ENCODE peak calls at places on chromosomes 7 and 10, in five cellular contexts. E, Q, U, V and Y are unnamed samples.

GRCh38 chr7:51046482-51046881 is 263.8 kb upstream of the GRB10 start:
- DNase-seq in E (no peak), U (no peak), V (no peak), Q (no peak), Y (no peak)

GRCh38 chr10:37992083-37992482 is 15.6 kb upstream of the ZNF25 start:
- DNase-seq in E (no peak), Q (no peak), U (no peak), V (no peak), Y (no peak)

GRCh38 chr7:27064169-27064568 is 31.6 kb downstream of the HOXA1 start:
- DNase-seq in U (no peak), V (no peak), Q (no peak), E (no peak), Y (no peak)

GRCh38 chr7:143891457-143891856 is 10.5 kb downstream of the TCAF1 start:
- DNase-seq in U (no peak), E (no peak), Q (no peak), V (no peak), Y (no peak)

GRCh38 chr10:114389429-114389828 is 14.9 kb downstream of the AFAP1L2 start:
- DNase-seq in E (peak; percentile 59), Q (no peak), U (peak; percentile 38), V (no peak), Y (no peak)

GRCh38 chr7:542935-543789 is 23.5 kb upstream of the PDGFA start:
- DNase-seq in V (peak; percentile 62), U (peak; percentile 31), E (no peak), Q (no peak), Y (no peak)

GRCh38 chr10:98642281-98642680 is 195.5 kb upstream of the HPS1 start:
- DNase-seq in Q (no peak), U (no peak), E (no peak), V (no peak), Y (no peak)

GRCh38 chr10:44958196-44958896 is 1.3 kb upstream of the RASSF4 start:
- DNase-seq in U (no peak), E (peak; percentile 62), Q (no peak), V (no peak), Y (no peak)

GRCh38 chr10:72086466-72087391 is 1.6 kb downstream of the SPOCK2 start:
- DNase-seq in V (peak; percentile 39), U (no peak), E (no peak), Q (no peak), Y (peak; percentile 55)

GRCh38 chr10:61795551-61795950 is 105.9 kb upstream of the ARID5B start:
- DNase-seq in Q (no peak), V (no peak), U (no peak), E (no peak), Y (no peak)

GRCh38 chr7:2913760-2914387 is 69.8 kb upstream of the GNA12 start:
- DNase-seq in E (no peak), V (no peak), Q (no peak), U (no peak), Y (no peak)

GRCh38 chr10:60846173-60846572 is 67.9 kb downstream of the CDK1 start:
- DNase-seq in V (no peak), U (no peak), E (no peak), Q (no peak), Y (no peak)

GRCh38 chr10:108521827-108522503 is 1357.5 kb upstream of the SORCS1 start:
- DNase-seq in Q (no peak), U (no peak), E (peak; percentile 10), V (no peak), Y (no peak)

GRCh38 chr10:113000454-113000853 is 50.4 kb downstream of the TCF7L2 start:
- DNase-seq in E (no peak), V (no peak), U (no peak), Q (no peak), Y (no peak)

GRCh38 chr10:98427011-98427515 is 12.1 kb upstream of the PYROXD2 start:
- DNase-seq in E (no peak), U (no peak), Q (no peak), V (no peak), Y (no peak)

GRCh38 chr7:18698258-18698734 is 202.7 kb downstream of the HDAC9 start:
- DNase-seq in E (no peak), Q (no peak), V (no peak), U (no peak), Y (no peak)

GRCh38 chr10:98353105-98353504 is 61.9 kb downstream of the PYROXD2 start:
- DNase-seq in V (no peak), E (no peak), Q (no peak), U (no peak), Y (no peak)

GRCh38 chr10:11822031-11822756 is 962 bp upstream of the PROSER2 start:
- DNase-seq in Q (no peak), V (no peak), U (no peak), E (no peak), Y (no peak)

GRCh38 chr7:54690892-54691291 is 68.1 kb downstream of the SEC61G start:
- DNase-seq in U (no peak), Q (no peak), E (no peak), V (no peak), Y (no peak)

GRCh38 chr10:122221958-122222357 is 49.1 kb upstream of the BTBD16 start:
- DNase-seq in E (no peak), V (no peak), Q (no peak), U (no peak), Y (no peak)

GRCh38 chr7:112420236-112420945 is 29.9 kb upstream of the IFRD1 start:
- DNase-seq in V (no peak), E (no peak), U (no peak), Q (no peak), Y (no peak)

GRCh38 chr7:123054357-123055133 is 59.0 kb upstream of the TAS2R16 start:
- DNase-seq in E (peak; percentile 56), U (no peak), V (no peak), Q (no peak), Y (no peak)

GRCh38 chr10:118545381-118545780 is 50.1 kb downstream of the PRLHR start:
- DNase-seq in U (no peak), E (no peak), V (no peak), Q (no peak), Y (no peak)

GRCh38 chr10:89452193-89452592 is 37.8 kb downstream of the IFIT5 start:
- DNase-seq in E (no peak), V (no peak), U (no peak), Q (no peak), Y (no peak)

GRCh38 chr10:101512741-101513140 is 75.3 kb downstream of the POLL start:
- DNase-seq in Q (no peak), V (no peak), E (no peak), U (no peak), Y (no peak)

GRCh38 chr7:108794466-108794865 is 224.8 kb downstream of the DNAJB9 start:
- DNase-seq in U (no peak), V (no peak), E (no peak), Q (no peak), Y (no peak)

GRCh38 chr10:115945696-115946445 is 327.1 kb downstream of the GFRA1 start:
- DNase-seq in V (no peak), U (no peak), Q (no peak), E (no peak), Y (no peak)

GRCh38 chr7:34165927-34166550 is 260.7 kb downstream of the BMPER start:
- DNase-seq in U (no peak), V (no peak), E (no peak), Q (no peak), Y (no peak)

GRCh38 chr10:49082767-49083166 is 32.6 kb downstream of the VSTM4 start:
- DNase-seq in U (no peak), E (no peak), Q (no peak), V (no peak), Y (no peak)

GRCh38 chr10:110225756-110226554 is 18.6 kb downstream of the MXI1 start:
- DNase-seq in Q (peak; percentile 47), V (peak; percentile 91), U (peak; percentile 94), E (peak; percentile 92), Y (peak; percentile 83)
- TF ChIP-seq CTCF in Q (peak; percentile 71), V (peak; percentile 77), U (peak; percentile 59), E (peak; percentile 96), Y (no peak)

GRCh38 chr10:966466-967235 is 21.6 kb upstream of the GTPBP4 start:
- DNase-seq in E (no peak), U (no peak), Q (no peak), V (no peak), Y (no peak)
- TF ChIP-seq CTCF in E (no peak), U (no peak), Q (no peak), V (no peak), Y (no peak)

DNA sequence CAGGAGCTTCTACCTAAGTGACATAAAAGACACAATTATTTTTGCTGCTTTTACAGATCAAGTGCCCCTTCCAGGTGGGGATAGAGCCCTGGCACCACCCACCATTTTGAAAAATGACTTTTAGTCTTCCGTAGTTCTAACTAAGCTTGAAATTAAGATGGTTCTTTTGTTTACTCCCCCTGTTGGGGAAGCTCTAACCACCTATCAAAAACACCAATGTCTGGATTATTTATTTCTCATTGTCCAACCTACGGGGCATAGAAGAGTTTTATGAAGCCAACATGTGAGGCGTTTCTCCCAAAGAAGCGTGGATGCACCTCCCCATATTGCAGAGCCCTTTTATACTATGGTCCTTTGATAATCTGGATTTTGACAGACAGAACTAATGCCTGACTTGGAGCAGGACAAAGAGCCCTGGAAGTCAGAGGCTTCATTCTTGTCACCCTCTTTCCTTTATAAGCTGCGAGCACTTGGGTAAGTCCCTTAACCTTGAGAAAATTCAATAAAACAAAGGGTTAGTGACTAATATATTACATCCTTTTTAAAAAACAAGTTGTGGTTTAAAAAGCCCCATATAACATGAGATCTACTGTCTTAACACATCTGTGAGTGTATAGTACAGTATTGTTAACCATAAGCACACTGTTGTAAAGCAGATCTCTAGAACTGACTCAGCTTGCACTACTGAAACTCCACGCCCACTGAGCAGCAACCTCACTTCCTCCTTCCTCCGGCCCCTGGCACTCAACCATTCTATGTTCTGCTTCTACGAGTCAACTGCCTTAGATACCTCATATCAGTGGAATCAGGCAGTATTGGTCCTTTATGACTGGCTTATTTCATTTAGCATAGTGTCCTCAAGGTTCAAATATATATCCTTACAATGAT is 67.5 kb downstream of the ATXN7L1 start:
- DNase-seq in U (no peak), V (no peak), Q (no peak), E (no peak), Y (peak; percentile 60)
- TF ChIP-seq CTCF in U (no peak), V (no peak), Q (no peak), E (no peak), Y (no peak)

GRCh38 chr7:24722386-24723177 is 34.7 kb downstream of the GSDME start:
- DNase-seq in U (no peak), V (no peak), Q (no peak), E (no peak), Y (no peak)
- TF ChIP-seq CTCF in U (no peak), V (peak; percentile 31), Q (no peak), E (peak; percentile 26), Y (no peak)

GRCh38 chr10:18159596-18159995 is 19.4 kb downstream of the CACNB2 start:
- DNase-seq in V (no peak), Q (no peak), U (no peak), E (no peak), Y (no peak)
- TF ChIP-seq CTCF in V (no peak), Q (no peak), U (no peak), E (no peak), Y (no peak)